ENCODE peak calls at places on chromosome 9, in ten cellular contexts. C is sigmoid colon, T is spleen, H is stomach, R is HCT116, X is transverse colon, O is HepG2, Z is GM23338, K is H1, V is endothelial cell of umbilical vein. D is an unnamed sample.
A peak's percentile ranks its signal among the peaks of the same experiment; 100 is the strongest.

GRCh38 chr9:3124006-3124405 is 280.1 kb upstream of the PUM3 start:
- DNase-seq in T (no peak), K (peak; percentile 10), R (no peak), H (no peak), C (no peak), O (no peak), Z (peak; percentile 56), V (no peak), X (no peak), D (no peak)

GRCh38 chr9:136059851-136060670 is 35.0 kb downstream of the NACC2 start:
- DNase-seq in Z (no peak), O (no peak), R (no peak), V (no peak), K (no peak), C (peak; percentile 56), H (no peak), T (peak; percentile 70), X (no peak), D (peak; percentile 80)

GRCh38 chr9:30757723-30758122 is 1626.7 kb upstream of the ACO1 start:
- DNase-seq in R (no peak), K (no peak), O (no peak), C (peak; percentile 54), H (no peak), X (no peak), T (peak; percentile 40), V (no peak), Z (no peak), D (no peak)

GRCh38 chr9:88041447-88041846 is 67.1 kb upstream of the CDK20 start:
- DNase-seq in K (no peak), R (no peak), V (no peak), O (peak; percentile 4), C (no peak), H (no peak), X (no peak), T (no peak), Z (peak; percentile 68), D (no peak)

GRCh38 chr9:42852133-42852532 is 668.7 kb downstream of the SPATA31A6 start:
- DNase-seq in R (no peak), V (no peak), T (no peak), C (no peak), Z (peak; percentile 71), O (peak; percentile 52), K (peak; percentile 44), H (no peak), X (no peak), D (peak; percentile 23)

GRCh38 chr9:105864248-105864898 is 170.0 kb downstream of the TMEM38B start:
- DNase-seq in V (no peak), K (no peak), H (no peak), O (no peak), T (no peak), X (no peak), R (no peak), Z (no peak), C (no peak), D (no peak)

GRCh38 chr9:80789831-80790230 is 899.5 kb downstream of the TLE1 start:
- DNase-seq in H (no peak), Z (no peak), X (no peak), T (no peak), V (no peak), K (no peak), O (no peak), C (no peak), R (no peak), D (no peak)

GRCh38 chr9:107807183-107807582 is 317.6 kb upstream of the KLF4 start:
- DNase-seq in O (no peak), H (no peak), Z (no peak), C (no peak), K (no peak), T (no peak), R (no peak), V (no peak), X (no peak), D (no peak)

GRCh38 chr9:137194388-137194787 is 5.9 kb downstream of the SSNA1 start:
- DNase-seq in R (no peak), X (no peak), H (peak; percentile 93), V (no peak), C (no peak), Z (no peak), K (no peak), T (no peak), O (no peak), D (peak; percentile 82)

GRCh38 chr9:113996531-113997001 is 81.5 kb downstream of the AMBP start:
- DNase-seq in T (peak; percentile 61), Z (no peak), V (no peak), O (no peak), C (no peak), R (no peak), K (no peak), X (no peak), H (peak; percentile 19), D (no peak)

GRCh38 chr9:95506438-95506691 is 10.4 kb downstream of the PTCH1 start:
- DNase-seq in K (no peak), C (no peak), O (peak; percentile 25), T (no peak), Z (no peak), R (no peak), H (no peak), X (peak; percentile 48), V (no peak), D (no peak)

GRCh38 chr9:1647776-1648175 is 367.4 kb upstream of the SMARCA2 start:
- DNase-seq in V (no peak), C (no peak), Z (no peak), X (no peak), R (no peak), H (no peak), T (no peak), K (no peak), O (no peak), D (no peak)

GRCh38 chr9:94056442-94056974 is 27.8 kb upstream of the PTPDC1 start:
- DNase-seq in C (no peak), K (no peak), T (no peak), V (peak; percentile 58), X (no peak), H (no peak), R (no peak), Z (no peak), O (no peak), D (no peak)

GRCh38 chr9:109705515-109705914 is 74.5 kb upstream of the PALM2AKAP2 start:
- DNase-seq in K (no peak), V (no peak), X (no peak), C (no peak), R (peak; percentile 32), T (no peak), Z (peak; percentile 39), O (peak; percentile 2), H (no peak), D (no peak)
- TF ChIP-seq CTCF in K (peak; percentile 33), V (no peak), X (no peak), C (no peak), R (no peak), T (no peak), Z (no peak), O (no peak), H (no peak), D (no peak)

DNA sequence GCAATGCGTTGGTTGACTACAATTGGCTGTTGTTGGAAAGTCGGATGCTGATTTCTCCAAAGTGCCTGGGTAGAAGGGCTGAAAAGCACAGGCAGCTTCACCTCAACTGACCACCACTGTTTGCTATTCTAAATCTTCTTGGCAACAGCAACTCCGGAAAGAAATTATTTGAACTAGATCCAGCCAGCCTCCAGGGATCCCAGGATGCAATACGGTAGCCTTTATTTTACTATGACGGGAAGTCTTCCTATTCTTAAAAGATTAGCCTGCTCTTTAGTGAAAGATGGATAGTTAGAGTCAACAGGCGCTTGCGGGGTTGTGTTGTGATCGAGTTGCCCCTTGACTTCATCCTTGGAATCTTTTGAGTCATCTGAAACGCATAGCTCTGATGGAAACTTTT is 78.6 kb upstream of the KLF9 start:
- DNase-seq in O (no peak), C (no peak), R (no peak), T (no peak), X (no peak), H (no peak), K (no peak), Z (no peak), V (no peak), D (no peak)
- TF ChIP-seq POLR2AphosphoS5 in O (no peak), C (no peak), R (no peak), T (no peak), X (no peak), H (no peak), K (no peak), Z (no peak), V (no peak), D (no peak)

GRCh38 chr9:17777465-17777864 is 198.6 kb downstream of the SH3GL2 start:
- DNase-seq in V (no peak), H (no peak), T (no peak), K (no peak), X (no peak), R (no peak), C (no peak), O (no peak), Z (no peak), D (no peak)

GRCh38 chr9:17772223-17772622 is 193.4 kb downstream of the SH3GL2 start:
- DNase-seq in C (no peak), Z (no peak), T (no peak), O (no peak), R (no peak), H (no peak), X (no peak), V (no peak), K (no peak), D (no peak)

GRCh38 chr9:17775646-17776045 is 196.8 kb downstream of the SH3GL2 start:
- DNase-seq in O (no peak), H (no peak), C (no peak), T (no peak), X (no peak), K (no peak), R (no peak), V (no peak), Z (no peak), D (no peak)

GRCh38 chr9:17776735-17777134 is 197.9 kb downstream of the SH3GL2 start:
- DNase-seq in V (no peak), O (no peak), H (peak; percentile 47), R (no peak), Z (no peak), X (no peak), C (no peak), K (no peak), T (no peak), D (no peak)
- H3K36me3 ChIP-seq in V (no peaks in the 10 kb centered on the region), O (no peaks in the 10 kb centered on the region), H (no peaks in the 10 kb centered on the region), R (no peaks in the 10 kb centered on the region), Z (no peaks in the 10 kb centered on the region), X (no peaks in the 10 kb centered on the region), C (no peaks in the 10 kb centered on the region), K (no peaks in the 10 kb centered on the region), T (no peaks in the 10 kb centered on the region), D (no peaks in the 10 kb centered on the region)

GRCh38 chr9:7079051-7079450 is 321.3 kb downstream of the KDM4C start:
- DNase-seq in O (no peak), Z (no peak), R (no peak), T (no peak), C (no peak), K (no peak), H (no peak), X (no peak), V (no peak), D (no peak)

GRCh38 chr9:7071916-7072315 is 314.1 kb downstream of the KDM4C start:
- DNase-seq in K (no peak), T (no peak), Z (no peak), V (no peak), R (no peak), O (no peak), H (no peak), C (no peak), X (no peak), D (no peak)

GRCh38 chr9:7075154-7075553 is 317.4 kb downstream of the KDM4C start:
- DNase-seq in O (no peak), K (no peak), V (no peak), H (no peak), X (no peak), R (no peak), T (no peak), C (no peak), Z (no peak), D (no peak)

GRCh38 chr9:7073679-7074078 is 315.9 kb downstream of the KDM4C start:
- DNase-seq in H (no peak), X (no peak), Z (no peak), O (no peak), V (no peak), K (no peak), T (no peak), R (no peak), C (no peak), D (no peak)
- TF ChIP-seq CTCF in H (no peak), X (no peak), Z (no peak), O (no peak), V (no peak), K (no peak), T (no peak), R (no peak), C (no peak), D (no peak)